ENCODE peak calls at places on chromosomes 1 and 21, in ten cellular contexts. J is HCT116, D is astrocyte of the cerebellum, L is right lobe of liver, R is K562, X is fibroblast of villous mesenchyme, U is pancreas, N is retinal pigment epithelial cell, Z is hepatocyte, I is choroid plexus epithelial cell. M is an unnamed sample.

GRCh38 chr1:19468397-19468956 is 16.9 kb downstream of the CAPZB start:
- DNase-seq in R (peak), N (no peak), D (no peak), I (no peak), U (no peak), J (no peak), Z (peak), L (no peak), X (no peak), M (no peak)

GRCh38 chr1:218828125-218828650 is 345.5 kb upstream of the LYPLAL1 start:
- DNase-seq in D (no peak), J (no peak), R (no peak), N (no peak), Z (no peak), U (no peak), X (no peak), I (no peak), L (no peak), M (no peak)

GRCh38 chr1:213376862-213377372 is 325.9 kb downstream of the RPS6KC1 start:
- DNase-seq in N (no peak), L (no peak), R (no peak), I (peak), X (no peak), J (no peak), D (peak), Z (peak), U (no peak), M (no peak)

GRCh38 chr1:14437410-14437913 is 161.0 kb upstream of the KAZN start:
- DNase-seq in J (no peak), L (no peak), R (no peak), I (no peak), X (no peak), U (no peak), D (no peak), Z (no peak), N (no peak), M (no peak)

GRCh38 chr1:157566484-157567300 is 14.4 kb upstream of the FCRL5 start:
- DNase-seq in L (no peak), D (no peak), Z (no peak), J (no peak), X (no peak), R (no peak), N (no peak), U (no peak), I (no peak), M (no peak)

GRCh38 chr1:178733972-178734371 is 8.9 kb downstream of the RALGPS2 start:
- DNase-seq in Z (no peak), L (no peak), U (no peak), I (no peak), J (no peak), N (no peak), D (no peak), R (no peak), X (no peak), M (peak)

GRCh38 chr1:67350783-67351182 is 43.1 kb downstream of the IL12RB2 start:
- DNase-seq in U (no peak), D (no peak), J (no peak), L (no peak), N (no peak), I (no peak), R (no peak), Z (no peak), X (no peak), M (no peak)

GRCh38 chr1:185934476-185935189 is 200.4 kb downstream of the HMCN1 start:
- DNase-seq in I (peak), Z (no peak), X (no peak), J (no peak), U (no peak), N (no peak), L (no peak), D (peak), R (no peak), M (peak)

GRCh38 chr21:34926784-34927548 is 122.1 kb downstream of the RUNX1 start:
- DNase-seq in I (peak), L (no peak), Z (peak), R (no peak), D (no peak), N (no peak), J (no peak), U (no peak), X (peak), M (peak)

GRCh38 chr1:224805889-224806288 is 123.6 kb upstream of the DNAH14 start:
- DNase-seq in R (no peak), D (no peak), L (no peak), J (no peak), N (no peak), I (no peak), X (no peak), Z (no peak), U (no peak), M (no peak)

GRCh38 chr1:152185544-152186391 is 26.7 kb upstream of the RPTN start:
- DNase-seq in R (peak), J (peak), U (no peak), I (peak), D (peak), X (peak), N (no peak), L (peak), Z (peak), M (peak)

GRCh38 chr1:6785721-6786505 is 659 bp downstream of the CAMTA1 start:
- DNase-seq in N (no peak), U (peak), Z (peak), I (peak), J (no peak), L (peak), X (peak), R (peak), D (no peak), M (no peak)

DNA sequence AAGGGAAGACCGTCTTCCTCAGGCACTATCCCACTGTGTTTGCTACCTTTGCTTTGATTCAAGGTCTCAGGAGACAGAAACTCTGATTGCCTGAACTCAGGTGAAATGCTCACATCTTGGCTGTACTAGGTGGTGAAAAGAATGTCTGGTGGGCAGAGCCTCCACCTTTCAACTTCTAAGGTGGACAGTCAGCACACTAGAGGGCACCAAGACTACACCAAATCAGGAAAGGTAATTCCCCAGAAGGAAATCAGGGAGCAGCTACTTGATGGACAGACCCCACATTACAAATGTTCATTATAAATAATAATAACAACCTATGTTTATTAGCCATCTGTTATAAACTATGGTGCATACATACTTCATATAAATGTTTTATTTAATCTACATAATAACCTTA is 220.9 kb downstream of the ATG4C start:
- DNase-seq in I (peak), U (no peak), J (peak), L (no peak), Z (no peak), D (peak), X (peak), R (no peak), N (no peak), M (peak)
- TF ChIP-seq CTCF in I (peak), U (peak), J (peak), L (peak), Z (peak), D (peak), X (peak), R (peak), N (peak), M (peak)

DNA sequence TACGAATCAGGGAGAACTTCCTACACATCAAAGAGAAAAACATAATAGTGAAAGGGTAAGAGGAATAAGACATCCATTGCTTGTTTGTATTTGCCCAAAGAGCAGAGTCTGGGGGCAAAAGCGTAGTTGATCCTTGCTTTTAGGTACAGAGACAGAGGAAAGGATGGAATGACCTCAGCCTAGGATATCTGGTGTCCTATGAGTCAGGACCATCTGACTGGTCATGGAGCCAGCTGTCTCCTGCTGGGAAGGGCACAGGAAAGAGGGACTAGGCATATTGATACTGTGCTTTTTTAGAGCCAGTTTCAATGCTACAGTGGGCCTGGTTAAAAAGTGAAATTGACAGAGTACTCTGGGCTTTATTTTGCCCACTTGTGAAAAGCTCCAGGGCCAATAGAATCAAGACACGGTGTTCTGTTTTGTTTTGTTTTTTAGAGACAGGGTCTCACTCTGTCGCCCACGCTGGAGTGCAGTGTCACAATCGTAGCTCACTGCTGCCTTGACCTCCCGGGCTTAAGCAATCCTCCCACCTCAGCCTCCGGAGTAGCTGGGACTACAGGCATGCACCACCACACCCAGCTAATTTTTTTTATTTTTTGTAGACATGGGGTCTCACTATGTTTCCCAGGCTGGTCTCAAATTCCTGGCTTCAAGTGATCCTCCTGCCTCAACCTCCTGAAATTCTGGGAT is 3.2 kb downstream of the PLEKHO1 start:
- DNase-seq in L (no peak), I (peak), J (no peak), R (no peak), D (no peak), X (peak), Z (no peak), N (no peak), U (no peak), M (peak)
- H3K4me3 ChIP-seq in L (no peak), I (no peak), J (no peak), R (no peak), D (no peak), X (no peak), Z (no peak), N (no peak), U (no peak), M (no peak)

DNA sequence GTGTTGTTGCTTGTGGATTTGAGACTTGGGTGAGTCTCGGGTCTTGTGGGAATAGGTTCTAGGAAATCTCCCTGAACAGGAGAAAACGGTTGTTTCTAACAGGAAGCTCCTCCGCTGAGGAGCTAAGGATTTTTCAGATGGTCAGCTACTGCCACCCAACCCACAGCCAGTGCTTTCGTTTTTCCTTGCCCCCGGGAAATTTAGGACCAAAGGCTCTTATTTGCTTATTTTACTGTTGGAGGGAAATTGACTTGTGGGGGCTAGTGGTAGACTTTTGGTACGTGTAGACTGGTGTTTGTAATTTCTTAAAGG is 789 bp downstream of the SNX7 start:
- DNase-seq in J (no peak), R (no peak), X (peak), I (no peak), U (no peak), Z (no peak), D (peak), N (no peak), L (no peak), M (no peak)
- TF ChIP-seq CTCF in J (no peak), R (no peak), X (no peak), I (peak), U (no peak), Z (no peak), D (no peak), N (no peak), L (no peak), M (no peak)

GRCh38 chr1:110612060-110612745 is 6.0 kb upstream of the KCNA2 start:
- DNase-seq in Z (peak), I (no peak), U (no peak), R (no peak), X (no peak), J (no peak), N (no peak), D (no peak), L (no peak), M (no peak)
- H3K4me3 ChIP-seq in Z (no peak), I (no peak), U (no peak), R (no peak), X (no peak), J (no peak), N (no peak), D (no peak), L (no peak), M (no peak)

GRCh38 chr1:54744696-54745095 is 19.6 kb downstream of the PARS2 start:
- DNase-seq in X (no peak), Z (no peak), U (no peak), J (no peak), N (no peak), I (no peak), L (no peak), D (no peak), R (no peak), M (no peak)
- TF ChIP-seq CTCF in X (no peak), Z (no peak), U (no peak), J (no peak), N (no peak), I (no peak), L (no peak), D (no peak), R (no peak), M (no peak)

DNA sequence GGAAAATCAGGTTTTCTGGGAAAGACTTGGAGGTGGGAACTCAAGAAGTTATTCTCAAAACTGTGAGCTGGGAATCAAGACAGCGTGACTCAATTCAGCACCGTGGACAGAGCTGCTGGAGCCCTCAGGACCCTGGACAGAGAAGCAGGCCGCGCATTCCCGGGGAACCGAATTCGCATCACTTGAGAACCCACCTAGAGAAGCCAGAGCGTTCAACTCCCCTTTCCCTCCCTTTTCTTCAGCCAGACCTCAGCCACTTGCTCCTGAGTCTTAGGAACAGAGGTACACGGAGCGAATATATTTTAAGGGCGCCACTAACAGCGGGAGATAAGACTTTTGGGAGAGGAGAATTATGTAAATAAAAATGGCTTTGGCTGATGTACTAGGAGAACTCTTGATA is 2.0 kb upstream of the LIN28A start:
- DNase-seq in L (peak), R (peak), I (peak), J (no peak), U (peak), X (peak), D (peak), N (peak), Z (peak), M (peak)
- H3K4me3 ChIP-seq in L (no peak), R (no peak), I (no peak), J (no peak), U (no peak), X (no peak), D (no peak), N (no peak), Z (no peak), M (no peak)

GRCh38 chr1:47449702-47450552 is 12.1 kb downstream of the FOXD2 start:
- DNase-seq in I (peak), L (peak), J (no peak), N (no peak), D (no peak), X (no peak), Z (peak), R (peak), U (peak), M (no peak)
- TF ChIP-seq CTCF in I (peak), L (peak), J (peak), N (peak), D (peak), X (peak), Z (peak), R (peak), U (no peak), M (peak)

GRCh38 chr1:32868806-32869455 is 1.8 kb downstream of the FNDC5 start:
- DNase-seq in L (no peak), X (no peak), I (no peak), N (no peak), D (no peak), J (no peak), U (no peak), R (no peak), Z (no peak), M (no peak)

GRCh38 chr1:32872189-32872898 is 1.6 kb upstream of the FNDC5 start:
- DNase-seq in R (peak), I (peak), J (no peak), L (peak), U (no peak), D (peak), N (no peak), X (peak), Z (peak), M (peak)

GRCh38 chr1:32869844-32870614 is 683 bp downstream of the FNDC5 start:
- DNase-seq in N (no peak), Z (no peak), X (no peak), R (no peak), U (no peak), J (no peak), I (no peak), D (no peak), L (no peak), M (no peak)

GRCh38 chr1:32871364-32872188 is 864 bp upstream of the FNDC5 start:
- DNase-seq in X (no peak), R (no peak), U (no peak), I (peak), D (no peak), J (no peak), L (peak), N (no peak), Z (no peak), M (peak)

GRCh38 chr1:32870615-32871363 is at the start of gene FNDC5:
- DNase-seq in L (peak), N (no peak), Z (peak), J (no peak), U (no peak), X (peak), R (peak), D (no peak), I (no peak), M (no peak)
- H3K4me3 ChIP-seq in L (peak), N (peak), Z (peak), J (no peak), U (no peak), X (peak), R (peak), D (peak), I (peak), M (peak)

GRCh38 chr1:82604524-82604923 is 803.8 kb downstream of the ADGRL2 start:
- DNase-seq in I (no peak), N (no peak), D (no peak), U (no peak), J (no peak), R (no peak), X (no peak), Z (peak), L (no peak), M (no peak)
- TF ChIP-seq CTCF in I (no peak), N (peak), D (peak), U (no peak), J (peak), R (no peak), X (no peak), Z (peak), L (peak), M (no peak)

M was measured in fibroblast of mammary gland.